ENCODE peak calls at places on chromosomes 12 and 14, in ten cellular contexts. G is upper lobe of right lung, J is heart left ventricle, F is psoas muscle, Y is heart right ventricle, U is SK-N-SH, S is fibroblast of lung, B is hepatocyte, N is esophagus squamous epithelium, I is PC-3. P is an unnamed sample. For H3K9me3, the result is how much of the 10 kb centered on the place peaks cover.

GRCh38 chr12:48028541-48029400 is 24.5 kb upstream of the COL2A1 start:
- DNase-seq in B (no peak), U (no peak), S (no peak), G (no peak), N (no peak), I (no peak), Y (no peak), J (no peak), F (no peak), P (no peak)

GRCh38 chr12:95228617-95229016 is 11.0 kb downstream of the VEZT start:
- DNase-seq in U (no peak), N (no peak), G (no peak), S (no peak), Y (no peak), F (no peak), B (no peak), J (no peak), I (no peak), P (no peak)

GRCh38 chr14:68139466-68140110 is 320.0 kb downstream of the RAD51B start:
- DNase-seq in F (no peak), U (no peak), G (no peak), S (no peak), J (no peak), Y (no peak), N (no peak), I (peak), B (no peak), P (no peak)

GRCh38 chr14:95260537-95261440 is 58.9 kb downstream of the CLMN start:
- DNase-seq in J (no peak), I (peak), G (no peak), N (no peak), Y (no peak), B (no peak), F (no peak), U (no peak), S (peak), P (no peak)

GRCh38 chr12:63068857-63069442 is 82.1 kb downstream of the AVPR1A start:
- DNase-seq in S (peak), U (peak), N (no peak), J (no peak), B (peak), G (no peak), I (peak), F (no peak), Y (no peak), P (no peak)

GRCh38 chr14:56808314-56809201 is 1.7 kb downstream of the OTX2 start:
- DNase-seq in U (no peak), N (no peak), S (no peak), I (no peak), F (no peak), B (peak), G (no peak), Y (no peak), J (no peak), P (no peak)

GRCh38 chr14:77051101-77051500 is 22.6 kb upstream of the IRF2BPL start:
- DNase-seq in S (no peak), Y (peak), N (no peak), F (peak), G (peak), U (peak), I (no peak), B (no peak), J (peak), P (peak)

GRCh38 chr14:86961106-86961716 is 1031.8 kb downstream of the GALC start:
- DNase-seq in G (no peak), N (no peak), I (peak), F (no peak), U (peak), J (no peak), S (peak), Y (no peak), B (peak), P (no peak)

GRCh38 chr12:108765289-108765764 is 34.0 kb upstream of the CORO1C start:
- DNase-seq in J (no peak), G (no peak), B (no peak), F (peak), Y (no peak), U (no peak), I (no peak), N (no peak), S (no peak), P (no peak)

GRCh38 chr14:21133896-21134295 is 22.0 kb downstream of the OR5AU1 start:
- DNase-seq in I (no peak), B (no peak), G (no peak), S (no peak), F (no peak), U (no peak), J (no peak), N (no peak), Y (no peak), P (no peak)

GRCh38 chr12:106317406-106318082 is 15.0 kb downstream of the TCP11L2 start:
- DNase-seq in N (no peak), J (no peak), F (no peak), G (no peak), B (no peak), S (no peak), Y (no peak), U (no peak), I (peak), P (no peak)

GRCh38 chr12:23083267-23083666 is 458.3 kb downstream of the ETNK1 start:
- DNase-seq in F (no peak), G (no peak), U (no peak), J (no peak), S (peak), I (peak), N (no peak), Y (no peak), B (peak), P (no peak)

GRCh38 chr12:124861492-124861891 is 2.2 kb downstream of the SCARB1 start:
- DNase-seq in J (peak), G (no peak), I (peak), N (no peak), S (peak), U (no peak), Y (peak), B (peak), F (peak), P (peak)

GRCh38 chr14:79101388-79101787 is 931.2 kb downstream of the NRXN3 start:
- DNase-seq in U (no peak), B (no peak), N (no peak), J (no peak), S (no peak), G (no peak), F (no peak), I (no peak), Y (no peak), P (no peak)

GRCh38 chr14:79098324-79098723 is 928.2 kb downstream of the NRXN3 start:
- DNase-seq in N (no peak), Y (no peak), S (no peak), B (no peak), G (no peak), J (no peak), U (no peak), I (no peak), F (no peak), P (no peak)

GRCh38 chr14:79100578-79100977 is 930.4 kb downstream of the NRXN3 start:
- DNase-seq in B (no peak), Y (no peak), G (no peak), F (no peak), J (no peak), S (no peak), I (no peak), U (no peak), N (no peak), P (no peak)

GRCh38 chr14:79103764-79104163 is 933.6 kb downstream of the NRXN3 start:
- DNase-seq in F (no peak), U (no peak), J (no peak), Y (no peak), S (no peak), N (no peak), B (no peak), G (no peak), I (no peak), P (no peak)
- H3K9me3 ChIP-seq in F (under half), U (under half), J (under half), Y (under half), S (under half), N (under half), B (under half), G (under half), I (under half), P (under half)

DNA sequence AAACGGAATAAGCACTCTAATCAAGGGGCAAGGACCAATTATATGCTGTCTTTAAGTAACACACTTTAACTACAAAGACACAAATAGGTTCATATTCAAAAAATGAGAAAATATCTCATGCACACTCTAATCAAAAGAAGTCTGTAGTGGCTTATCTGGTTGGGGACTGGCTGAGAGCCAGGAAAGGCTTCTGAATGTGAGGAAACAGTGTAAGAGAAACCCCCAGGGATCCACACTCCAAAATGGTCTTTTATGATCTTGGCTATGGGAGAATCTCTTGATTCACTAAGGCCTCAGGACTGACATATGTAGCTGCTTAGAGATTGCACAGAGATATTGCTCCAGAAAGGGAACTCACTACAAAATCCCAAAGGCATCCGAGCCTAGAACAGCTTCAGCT is 10.3 kb downstream of the CTSG start:
- DNase-seq in Y (no peak), J (no peak), B (no peak), U (no peak), S (no peak), N (no peak), F (no peak), I (no peak), G (no peak), P (no peak)
- H3K9me3 ChIP-seq in Y (under half), J (under half), B (under half), U (under half), S (under half), N (under half), F (under half), I (under half), G (under half), P (under half)

GRCh38 chr12:93127582-93128331 is 198.7 kb upstream of the EEA1 start:
- DNase-seq in G (peak), F (peak), B (peak), J (peak), U (no peak), Y (peak), N (no peak), I (no peak), S (peak), P (peak)
- H3K9me3 ChIP-seq in G (under half), F (under half), B (under half), J (under half), U (under half), Y (under half), N (under half), I (under half), S (under half), P (under half)

GRCh38 chr14:27845902-27846301 is 920.7 kb upstream of the FOXG1 start:
- DNase-seq in S (no peak), N (no peak), B (no peak), G (no peak), I (no peak), F (no peak), Y (no peak), J (no peak), U (no peak), P (no peak)

DNA sequence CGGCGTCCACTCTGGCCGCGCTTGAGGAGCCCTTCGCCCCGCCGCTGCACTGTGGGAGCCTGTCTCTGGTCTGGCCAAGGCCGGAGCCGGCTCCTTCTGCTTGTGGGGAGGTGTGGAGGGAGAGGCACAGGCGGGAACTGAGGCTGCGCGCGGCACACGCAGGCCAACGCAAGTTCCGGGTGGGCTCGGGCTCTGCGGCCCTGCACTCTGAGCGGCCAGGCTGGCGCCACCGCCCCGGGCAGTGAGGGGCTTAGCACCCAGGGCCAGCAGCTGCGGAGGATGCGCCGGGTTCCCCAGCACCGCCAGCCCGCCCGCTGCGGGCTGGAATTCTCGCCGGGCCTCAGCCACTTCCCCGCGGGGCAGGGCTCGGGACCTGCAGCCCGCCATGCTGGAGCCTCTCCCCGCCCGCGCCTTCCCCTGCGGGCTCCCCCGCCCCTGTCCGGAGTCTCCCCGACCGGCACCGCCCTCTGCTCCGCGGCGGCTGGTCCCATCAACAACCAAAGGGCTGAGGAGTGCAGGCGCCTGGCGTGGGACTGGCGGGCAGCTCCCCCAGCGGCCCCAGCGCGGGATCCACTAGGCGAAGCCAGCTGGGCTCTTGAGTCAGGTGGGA is 921.2 kb upstream of the FOXG1 start:
- DNase-seq in S (no peak), F (peak), I (no peak), U (peak), G (peak), N (no peak), J (peak), B (no peak), Y (no peak), P (no peak)
- H3K9me3 ChIP-seq in S (under half), F (under half), I (under half), U (under half), G (under half), N (under half), J (under half), B (under half), Y (under half), P (under half)

GRCh38 chr14:65533736-65534404 is 121.3 kb downstream of the FUT8 start:
- DNase-seq in N (no peak), J (no peak), F (no peak), I (no peak), B (no peak), G (no peak), U (no peak), S (no peak), Y (no peak), P (no peak)
- H3K9me3 ChIP-seq in N (under half), J (under half), F (under half), I (under half), B (under half), G (under half), U (under half), S (under half), Y (under half), P (under half)

DNA sequence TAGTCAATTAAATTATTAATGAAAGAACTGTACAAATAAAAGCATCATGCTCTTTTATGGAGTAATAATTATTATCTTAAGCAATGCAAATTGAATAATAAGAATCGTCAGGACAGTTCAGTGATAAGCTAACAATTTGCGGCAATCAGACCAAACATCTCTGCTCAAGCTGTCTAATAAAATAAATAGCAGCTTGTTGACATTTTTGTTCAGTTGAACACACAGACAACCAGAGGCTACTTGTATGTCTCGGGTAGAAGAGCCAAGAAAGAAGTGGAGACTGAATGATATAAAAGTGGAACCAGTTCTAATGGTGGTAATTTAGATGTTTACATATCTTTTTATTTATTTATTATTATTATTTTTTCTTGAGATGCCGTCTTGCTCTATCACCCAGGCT is 57.4 kb upstream of the FOXN3 start:
- DNase-seq in J (no peak), B (no peak), Y (no peak), F (no peak), I (no peak), G (no peak), U (no peak), S (no peak), N (no peak), P (no peak)
- H3K9me3 ChIP-seq in J (under half), B (under half), Y (under half), F (under half), I (under half), G (under half), U (under half), S (under half), N (under half), P (under half)

GRCh38 chr12:69313209-69313608 is 35.0 kb upstream of the LYZ start:
- DNase-seq in I (no peak), Y (no peak), F (no peak), J (no peak), N (no peak), B (no peak), G (no peak), S (no peak), U (no peak), P (no peak)

GRCh38 chr12:69321356-69321755 is 26.8 kb upstream of the LYZ start:
- DNase-seq in B (no peak), J (no peak), N (no peak), F (no peak), Y (no peak), G (no peak), U (no peak), I (no peak), S (no peak), P (no peak)

DNA sequence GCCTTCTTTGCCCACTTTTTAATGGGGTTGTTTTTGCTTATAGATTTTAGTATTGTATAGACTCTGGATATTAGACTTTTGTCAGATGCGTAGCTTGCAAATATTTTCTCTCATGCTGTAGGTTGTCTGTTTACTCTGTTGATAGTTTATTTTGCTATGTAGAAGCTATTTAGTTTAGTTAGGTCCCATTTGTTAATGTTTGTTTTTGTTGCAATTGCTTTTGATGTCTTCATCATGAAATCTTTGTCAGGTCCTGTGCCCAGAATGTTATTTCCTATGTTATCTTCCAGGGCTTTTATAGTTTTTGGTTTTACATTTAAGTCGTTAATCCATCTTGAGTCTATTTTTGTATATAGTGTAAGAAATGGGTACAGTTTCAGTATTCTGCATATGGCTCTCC is 30.0 kb upstream of the LYZ start:
- DNase-seq in F (no peak), J (no peak), U (no peak), S (no peak), Y (no peak), N (no peak), B (no peak), I (no peak), G (no peak), P (no peak)
- H3K9me3 ChIP-seq in F (under half), J (under half), U (under half), S (under half), Y (under half), N (under half), B (under half), I (under half), G (under half), P (under half)

DNA sequence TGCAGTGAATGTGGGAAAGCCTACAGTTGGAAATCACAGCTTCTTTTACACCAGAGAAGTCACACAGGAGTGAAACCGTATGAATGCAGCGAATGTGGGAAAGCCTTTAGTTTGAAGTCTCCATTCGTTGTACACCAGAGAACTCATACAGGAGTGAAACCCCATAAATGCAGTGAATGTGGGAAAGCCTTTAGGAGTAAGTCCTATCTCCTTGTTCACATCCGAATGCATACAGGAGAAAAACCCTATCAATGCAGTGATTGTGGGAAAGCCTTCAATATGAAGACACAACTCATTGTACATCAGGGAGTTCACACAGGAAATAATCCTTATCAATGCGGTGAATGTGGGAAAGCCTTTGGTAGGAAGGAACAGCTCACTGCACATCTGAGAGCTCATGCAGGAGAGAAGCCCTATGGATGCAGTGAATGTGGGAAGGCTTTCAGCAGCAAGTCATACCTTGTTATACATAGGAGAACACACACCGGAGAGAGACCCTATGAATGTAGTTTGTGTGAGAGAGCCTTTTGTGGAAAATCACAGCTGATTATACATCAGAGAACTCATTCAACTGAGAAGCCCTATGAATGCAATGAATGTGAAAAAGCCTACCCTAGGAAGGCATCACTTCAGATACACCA is 24.6 kb downstream of the ZNF26 start:
- DNase-seq in I (no peak), B (no peak), J (no peak), U (no peak), S (peak), N (no peak), Y (no peak), F (no peak), G (no peak), P (no peak)
- H3K9me3 ChIP-seq in I (under half), B (half or more), J (under half), U (half or more), S (under half), N (under half), Y (under half), F (half or more), G (half or more), P (under half)

DNA sequence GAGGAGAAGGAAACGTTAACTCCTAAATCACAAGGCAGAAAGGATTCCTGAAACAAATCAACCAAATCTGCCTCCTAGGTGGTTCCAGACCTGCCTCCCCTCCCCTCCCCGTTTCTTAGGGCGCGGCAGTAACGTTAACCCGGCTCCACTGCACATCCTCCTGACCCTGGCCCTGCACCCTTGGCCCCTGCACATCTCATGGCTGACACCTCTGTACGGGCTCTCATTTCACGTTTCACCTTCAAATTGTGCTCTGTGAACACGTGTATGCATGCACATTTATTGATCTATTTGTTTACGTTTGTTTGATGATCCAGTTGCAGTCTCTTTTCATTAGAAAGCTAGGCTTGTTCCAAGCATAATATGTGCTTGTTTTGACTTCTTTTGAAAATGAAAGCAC is 358.1 kb downstream of the ADGRD1 start:
- DNase-seq in S (no peak), G (no peak), F (no peak), U (no peak), Y (no peak), J (no peak), B (no peak), N (no peak), I (no peak), P (no peak)
- H3K9me3 ChIP-seq in S (under half), G (under half), F (under half), U (under half), Y (under half), J (under half), B (under half), N (under half), I (under half), P (under half)

DNA sequence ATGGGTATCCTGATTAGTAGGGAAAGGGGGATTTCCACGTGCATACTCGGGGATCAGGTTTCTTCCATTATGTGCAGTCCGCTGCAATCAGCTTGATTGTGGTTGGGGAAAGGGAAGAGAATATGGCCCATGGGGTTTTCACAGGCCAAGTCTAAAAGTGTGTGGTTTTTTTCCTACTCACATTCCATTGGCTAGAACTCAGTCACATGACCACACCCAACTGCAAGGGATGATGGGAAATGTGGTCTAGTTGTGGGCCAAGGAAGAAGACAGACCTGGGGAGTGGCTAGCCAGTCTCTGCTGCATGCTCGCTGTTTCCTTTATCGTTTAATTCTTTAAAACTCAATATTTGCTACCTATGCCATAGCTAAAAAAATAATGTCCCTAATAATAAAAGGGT is 105.0 kb downstream of the PRIMA1 start:
- DNase-seq in Y (no peak), F (no peak), N (no peak), S (no peak), J (no peak), G (no peak), B (no peak), U (peak), I (no peak), P (no peak)
- H3K9me3 ChIP-seq in Y (under half), F (under half), N (under half), S (under half), J (under half), G (under half), B (under half), U (under half), I (under half), P (under half)

P was measured in left lung.